ENCODE peak calls at places on chromosomes 5 and 9, in ten cellular contexts. C is suprapubic skin, N is spleen, K is HCT116, F is prostate gland, Z is H1, I is K562, L is sigmoid colon, E is transverse colon, M is GM23338. B is an unnamed sample. For H3K4me1, the result is how much of the 10 kb centered on the place peaks cover.

GRCh38 chr5:10233505-10233904 is 16.2 kb downstream of the ATPSCKMT start:
- DNase-seq in C (no peak), N (no peak), K (peak), F (peak), Z (no peak), I (peak), L (no peak), E (no peak), M (peak), B (no peak)

GRCh38 chr5:62184444-62184843 is 121.6 kb upstream of the KIF2A start:
- DNase-seq in C (no peak), N (no peak), K (no peak), F (no peak), Z (no peak), I (no peak), L (no peak), E (no peak), M (no peak), B (no peak)

GRCh38 chr5:152505442-152506042 is 100.5 kb upstream of the NMUR2 start:
- DNase-seq in C (no peak), N (no peak), K (peak), F (peak), Z (no peak), I (peak), L (no peak), E (peak), M (peak), B (peak)

GRCh38 chr5:158807-159447 is 32.4 kb upstream of the LRRC14B start:
- DNase-seq in C (no peak), N (peak), K (no peak), F (no peak), Z (no peak), I (no peak), L (no peak), E (no peak), M (no peak), B (no peak)

GRCh38 chr5:39164016-39164415 is 55.3 kb downstream of the FYB1 start:
- DNase-seq in C (no peak), N (peak), K (no peak), F (no peak), Z (no peak), I (no peak), L (no peak), E (no peak), M (no peak), B (no peak)

GRCh38 chr9:89175739-89176360 is 2.8 kb downstream of the SHC3 start:
- DNase-seq in C (no peak), N (no peak), K (no peak), F (no peak), Z (no peak), I (no peak), L (no peak), E (no peak), M (no peak), B (no peak)

GRCh38 chr5:180343110-180343845 is 9.9 kb downstream of the GFPT2 start:
- DNase-seq in C (no peak), N (peak), K (no peak), F (no peak), Z (peak), I (no peak), L (peak), E (no peak), M (peak), B (no peak)

GRCh38 chr9:135648494-135649410 is 9.4 kb upstream of the GLT6D1 start:
- DNase-seq in C (no peak), N (no peak), K (no peak), F (no peak), Z (no peak), I (no peak), L (no peak), E (no peak), M (no peak), B (no peak)

GRCh38 chr9:121944741-121945191 is 148.3 kb downstream of the TTLL11 start:
- DNase-seq in C (no peak), N (no peak), K (no peak), F (no peak), Z (no peak), I (no peak), L (no peak), E (no peak), M (no peak), B (no peak)

GRCh38 chr5:40495172-40495699 is 184.5 kb upstream of the PTGER4 start:
- DNase-seq in C (no peak), N (no peak), K (no peak), F (no peak), Z (no peak), I (no peak), L (no peak), E (no peak), M (no peak), B (peak)

GRCh38 chr5:172959824-172960799 is 888 bp downstream of the RPL26L1 start:
- DNase-seq in C (no peak), N (peak), K (no peak), F (no peak), Z (no peak), I (no peak), L (no peak), E (no peak), M (peak), B (no peak)

GRCh38 chr5:132297211-132297940 is 3.2 kb downstream of the SLC22A4 start:
- DNase-seq in C (no peak), N (no peak), K (no peak), F (no peak), Z (no peak), I (no peak), L (no peak), E (no peak), M (no peak), B (no peak)

GRCh38 chr5:150846651-150847333 is 471 bp downstream of the IRGM start:
- DNase-seq in C (no peak), N (peak), K (peak), F (peak), Z (peak), I (peak), L (peak), E (peak), M (peak), B (peak)

GRCh38 chr9:124454296-124454695 is 4.0 kb downstream of the ADGRD2 start:
- DNase-seq in C (no peak), N (peak), K (no peak), F (no peak), Z (no peak), I (no peak), L (no peak), E (no peak), M (no peak), B (no peak)

GRCh38 chr5:140628711-140629110 is 4.3 kb downstream of the CD14 start:
- DNase-seq in C (no peak), N (no peak), K (no peak), F (no peak), Z (no peak), I (no peak), L (no peak), E (no peak), M (no peak), B (no peak)

GRCh38 chr9:70444904-70445303 is 30.4 kb upstream of the KLF9 start:
- DNase-seq in C (no peak), N (no peak), K (no peak), F (no peak), Z (no peak), I (no peak), L (no peak), E (no peak), M (no peak), B (no peak)

GRCh38 chr9:129889461-129889935 is 54.2 kb downstream of the USP20 start:
- DNase-seq in C (no peak), N (peak), K (no peak), F (no peak), Z (no peak), I (no peak), L (no peak), E (no peak), M (peak), B (no peak)

GRCh38 chr9:133995012-133995896 is 3.1 kb upstream of the VAV2 start:
- DNase-seq in C (no peak), N (peak), K (peak), F (no peak), Z (no peak), I (no peak), L (no peak), E (no peak), M (peak), B (no peak)

GRCh38 chr9:135724186-135724797 is 22.3 kb downstream of the KCNT1 start:
- DNase-seq in C (no peak), N (no peak), K (no peak), F (no peak), Z (no peak), I (no peak), L (no peak), E (no peak), M (no peak), B (no peak)

GRCh38 chr5:139926797-139927503 is 116.1 kb downstream of the NRG2 start:
- DNase-seq in C (no peak), N (no peak), K (no peak), F (no peak), Z (no peak), I (no peak), L (no peak), E (no peak), M (no peak), B (no peak)

GRCh38 chr5:135387629-135387960 is 11.4 kb downstream of the MACROH2A1 start:
- DNase-seq in C (no peak), N (no peak), K (no peak), F (no peak), Z (no peak), I (peak), L (no peak), E (no peak), M (no peak), B (no peak)

GRCh38 chr9:132651259-132651658 is 18.5 kb downstream of the DDX31 start:
- DNase-seq in C (no peak), N (no peak), K (no peak), F (peak), Z (no peak), I (no peak), L (no peak), E (peak), M (no peak), B (no peak)

GRCh38 chr5:170571331-170571731 is 67.5 kb downstream of the KCNIP1 start:
- DNase-seq in C (no peak), N (no peak), K (no peak), F (no peak), Z (no peak), I (no peak), L (no peak), E (no peak), M (peak), B (no peak)

GRCh38 chr5:141677415-141677814 is 4.6 kb downstream of the ARAP3 start:
- DNase-seq in C (no peak), N (no peak), K (no peak), F (no peak), Z (no peak), I (peak), L (no peak), E (no peak), M (peak), B (no peak)

GRCh38 chr9:89278997-89279739 is 31.8 kb upstream of the CKS2 start:
- DNase-seq in C (no peak), N (no peak), K (peak), F (no peak), Z (no peak), I (no peak), L (no peak), E (no peak), M (peak), B (no peak)

GRCh38 chr5:133794771-133795391 is 173.5 kb downstream of the C5orf15 start:
- DNase-seq in C (no peak), N (no peak), K (no peak), F (no peak), Z (no peak), I (no peak), L (no peak), E (no peak), M (peak), B (no peak)

GRCh38 chr9:115121140-115121710 is 3.3 kb upstream of the TNC start:
- DNase-seq in C (no peak), N (no peak), K (no peak), F (no peak), Z (no peak), I (no peak), L (no peak), E (no peak), M (no peak), B (no peak)

GRCh38 chr9:107425110-107426025 is 64.2 kb downstream of the KLF4 start:
- DNase-seq in C (peak), N (peak), K (peak), F (peak), Z (peak), I (peak), L (peak), E (peak), M (peak), B (peak)

GRCh38 chr9:444528-444927 is 229.9 kb downstream of the DOCK8 start:
- DNase-seq in C (no peak), N (no peak), K (no peak), F (no peak), Z (no peak), I (no peak), L (no peak), E (no peak), M (peak), B (no peak)

GRCh38 chr5:61245486-61245885 is 83.2 kb upstream of the SMIM15 start:
- DNase-seq in C (no peak), N (no peak), K (no peak), F (no peak), Z (no peak), I (no peak), L (no peak), E (peak), M (no peak), B (no peak)

GRCh38 chr9:133938670-133939258 is 53.4 kb downstream of the VAV2 start:
- DNase-seq in C (no peak), N (no peak), K (no peak), F (no peak), Z (no peak), I (no peak), L (no peak), E (no peak), M (no peak), B (no peak)

GRCh38 chr5:59560553-59560952 is 333.0 kb downstream of the PDE4D start:
- DNase-seq in C (no peak), N (no peak), K (no peak), F (no peak), Z (no peak), I (no peak), L (no peak), E (no peak), M (no peak), B (no peak)

GRCh38 chr9:77424993-77425392 is 223.1 kb downstream of the GNA14 start:
- DNase-seq in C (no peak), N (no peak), K (no peak), F (no peak), Z (no peak), I (no peak), L (no peak), E (no peak), M (no peak), B (no peak)

GRCh38 chr5:150758210-150758533 is 645 bp downstream of the DCTN4 start:
- DNase-seq in C (no peak), N (no peak), K (no peak), F (no peak), Z (no peak), I (no peak), L (no peak), E (no peak), M (no peak), B (no peak)

DNA sequence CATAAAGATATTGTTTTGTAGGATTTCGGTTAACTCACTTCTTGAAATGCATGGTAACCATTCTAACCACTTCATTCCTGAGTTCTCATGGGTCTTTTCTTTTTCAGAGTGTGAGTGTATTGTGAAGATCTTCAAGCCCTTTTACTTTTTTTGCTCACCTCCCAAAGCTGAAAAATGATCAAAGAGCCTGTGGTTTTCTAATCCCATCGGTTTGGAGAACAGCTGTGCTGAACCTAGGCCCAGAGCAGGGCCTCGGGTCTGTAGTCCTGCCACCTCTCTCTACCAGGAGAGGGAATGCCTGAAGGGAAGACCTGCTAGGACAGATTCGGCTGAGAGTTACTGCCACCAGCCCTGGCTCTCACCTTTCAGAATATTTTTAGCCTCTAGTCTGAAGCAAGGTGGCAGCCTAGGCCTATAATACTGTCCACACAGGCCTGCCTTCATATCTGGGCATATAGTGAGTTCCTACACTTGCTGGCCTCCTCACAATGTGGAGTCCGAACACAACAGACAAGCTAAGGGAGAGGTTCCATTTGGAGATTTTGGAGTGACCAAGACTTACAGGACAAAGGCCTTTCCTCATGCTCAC is 13.8 kb downstream of the RGMB start:
- DNase-seq in C (no peak), N (no peak), K (no peak), F (no peak), Z (no peak), I (no peak), L (no peak), E (no peak), M (no peak), B (no peak)
- H3K4me1 ChIP-seq in C (half or more), N (under half), K (under half), F (under half), Z (under half), I (under half), L (under half), E (half or more), M (half or more), B (half or more)

GRCh38 chr5:143206194-143207053 is 197.1 kb downstream of the NR3C1 start:
- DNase-seq in C (no peak), N (no peak), K (no peak), F (no peak), Z (no peak), I (no peak), L (no peak), E (no peak), M (no peak), B (no peak)

GRCh38 chr5:143204474-143205246 is 198.8 kb downstream of the NR3C1 start:
- DNase-seq in C (no peak), N (no peak), K (no peak), F (no peak), Z (no peak), I (no peak), L (no peak), E (no peak), M (no peak), B (no peak)

GRCh38 chr5:143207058-143207457 is 196.4 kb downstream of the NR3C1 start:
- DNase-seq in C (no peak), N (no peak), K (no peak), F (no peak), Z (no peak), I (no peak), L (no peak), E (no peak), M (no peak), B (no peak)

GRCh38 chr5:143205386-143205785 is 198.1 kb downstream of the NR3C1 start:
- DNase-seq in C (no peak), N (no peak), K (no peak), F (no peak), Z (no peak), I (no peak), L (no peak), E (no peak), M (peak), B (no peak)

GRCh38 chr5:143205879-143206193 is 197.7 kb downstream of the NR3C1 start:
- DNase-seq in C (no peak), N (no peak), K (no peak), F (no peak), Z (no peak), I (no peak), L (no peak), E (no peak), M (no peak), B (no peak)
- TF ChIP-seq POLR2AphosphoS5 in C (no peak), N (no peak), K (no peak), F (no peak), Z (no peak), I (no peak), L (no peak), E (no peak), M (no peak), B (no peak)

GRCh38 chr5:128536229-128536860 is 1.7 kb downstream of the FBN2 start:
- DNase-seq in C (no peak), N (no peak), K (no peak), F (no peak), Z (no peak), I (no peak), L (no peak), E (no peak), M (peak), B (no peak)

GRCh38 chr5:128532127-128532526 is 5.9 kb downstream of the FBN2 start:
- DNase-seq in C (no peak), N (no peak), K (no peak), F (no peak), Z (no peak), I (no peak), L (no peak), E (no peak), M (peak), B (no peak)

GRCh38 chr5:128534729-128535128 is 3.3 kb downstream of the FBN2 start:
- DNase-seq in C (no peak), N (no peak), K (no peak), F (no peak), Z (no peak), I (no peak), L (no peak), E (no peak), M (no peak), B (no peak)

GRCh38 chr5:128535225-128535624 is 2.8 kb downstream of the FBN2 start:
- DNase-seq in C (no peak), N (no peak), K (no peak), F (no peak), Z (no peak), I (no peak), L (no peak), E (no peak), M (no peak), B (no peak)

DNA sequence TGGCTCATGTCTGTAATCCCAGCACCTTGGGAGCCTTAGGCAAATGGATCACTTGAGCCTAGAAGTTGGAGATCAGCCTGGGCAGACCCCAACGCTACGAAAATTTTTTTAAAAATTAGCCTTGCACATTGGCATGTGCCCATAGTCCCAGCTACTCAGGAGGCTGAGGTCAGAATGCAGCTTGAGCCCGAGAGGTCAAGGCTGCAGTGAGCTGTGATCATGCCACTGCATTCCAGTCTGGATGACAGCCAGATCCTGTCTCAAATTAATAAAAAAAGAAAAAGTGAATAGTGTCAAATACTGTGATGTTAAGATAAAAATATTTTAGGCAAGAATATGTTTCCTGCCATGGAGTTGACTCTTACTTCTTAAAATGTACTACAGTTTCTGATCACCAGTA is 5.3 kb downstream of the FBN2 start:
- DNase-seq in C (no peak), N (no peak), K (no peak), F (no peak), Z (no peak), I (no peak), L (no peak), E (no peak), M (no peak), B (no peak)
- H3K4me1 ChIP-seq in C (under half), N (under half), K (under half), F (under half), Z (under half), I (under half), L (under half), E (under half), M (under half), B (under half)

DNA sequence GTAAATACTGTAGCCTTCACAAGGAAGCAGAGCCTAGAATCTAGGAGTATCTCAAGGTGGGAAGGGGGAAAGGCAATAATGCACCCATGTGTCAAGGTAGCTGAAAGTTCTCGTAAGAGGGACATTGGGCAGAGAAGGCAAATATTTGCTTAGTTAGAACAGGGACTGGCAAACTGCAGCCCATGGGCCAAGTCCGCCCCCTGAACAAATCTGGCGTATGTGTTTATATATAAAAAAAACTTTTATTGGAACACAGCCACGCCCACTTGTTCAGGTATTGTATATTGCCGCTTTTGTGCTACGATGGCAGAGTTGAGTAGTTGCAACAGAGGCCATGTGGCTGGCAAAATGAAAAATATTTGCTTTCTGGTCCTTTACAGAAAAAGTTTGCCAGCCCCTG is 16.1 kb downstream of the KCNN2 start:
- DNase-seq in C (no peak), N (no peak), K (no peak), F (peak), Z (no peak), I (no peak), L (no peak), E (peak), M (no peak), B (no peak)
- TF ChIP-seq POLR2AphosphoS5 in C (no peak), N (no peak), K (no peak), F (peak), Z (no peak), I (no peak), L (no peak), E (no peak), M (no peak), B (no peak)